ENCODE peak calls at places on chromosomes 1 and 21, in ten cellular contexts. B, V, F, K, S, N, E, P, O and L are unnamed samples.

GRCh38 chr1:21234779-21235178 is 55.5 kb downstream of the ECE1 start:
- DNase-seq in O (no peak), E (no peak), P (no peak), S (no peak), V (no peak), K (no peak), B (no peak), N (no peak), F (no peak), L (no peak)

GRCh38 chr1:9324246-9325096 is 31.8 kb downstream of the SPSB1 start:
- DNase-seq in F (peak; percentile 61), V (no peak), K (no peak), E (no peak), B (no peak), S (peak; percentile 75), P (no peak), O (no peak), N (no peak), L (no peak)

GRCh38 chr1:244154528-244154881 is 103.4 kb downstream of the ZBTB18 start:
- DNase-seq in P (no peak), V (no peak), O (no peak), N (no peak), F (no peak), B (no peak), K (no peak), S (no peak), E (no peak), L (no peak)

GRCh38 chr1:173193639-173194038 is 13.5 kb downstream of the TNFSF4 start:
- DNase-seq in S (no peak), O (no peak), V (no peak), F (no peak), E (no peak), P (no peak), N (no peak), B (peak; percentile 91), K (no peak), L (no peak)

GRCh38 chr21:38538353-38538752 is 40.1 kb upstream of the ERG start:
- DNase-seq in V (no peak), K (no peak), P (no peak), F (no peak), B (no peak), N (no peak), S (no peak), O (no peak), E (no peak), L (no peak)

GRCh38 chr21:42583992-42584641 is 69.3 kb upstream of the PDE9A start:
- DNase-seq in O (no peak), V (no peak), B (no peak), P (no peak), F (no peak), E (no peak), S (no peak), K (no peak), N (no peak), L (no peak)

GRCh38 chr1:99003911-99004269 is 771 bp downstream of the PLPPR5 start:
- DNase-seq in K (no peak), S (peak; percentile 3), E (no peak), N (peak; percentile 3), P (no peak), V (no peak), F (no peak), O (no peak), B (no peak), L (no peak)

GRCh38 chr1:66617362-66617761 is 83.4 kb downstream of the SGIP1 start:
- DNase-seq in N (no peak), B (no peak), P (no peak), F (no peak), K (no peak), S (no peak), V (no peak), E (no peak), O (no peak), L (no peak)

GRCh38 chr21:36125513-36126121 is 9.3 kb upstream of the CBR3 start:
- DNase-seq in B (peak; percentile 52), O (peak; percentile 50), K (peak; percentile 68), F (peak; percentile 43), E (peak; percentile 50), V (no peak), P (no peak), S (no peak), N (peak; percentile 56), L (peak; percentile 80)

GRCh38 chr1:243718022-243718421 is 132.0 kb downstream of the AKT3 start:
- DNase-seq in F (no peak), N (no peak), V (no peak), S (no peak), E (no peak), K (no peak), O (no peak), P (no peak), B (no peak), L (no peak)

GRCh38 chr1:222909586-222909985 is 94.7 kb downstream of the DISP1 start:
- DNase-seq in E (no peak), N (peak; percentile 22), F (no peak), S (no peak), P (no peak), O (no peak), K (no peak), B (peak; percentile 70), V (no peak), L (no peak)

GRCh38 chr1:25675729-25676476 is 59.3 kb downstream of the MAN1C1 start:
- DNase-seq in F (no peak), O (no peak), E (no peak), P (peak; percentile 79), S (no peak), K (peak; percentile 92), N (no peak), B (no peak), V (peak; percentile 27), L (no peak)

GRCh38 chr21:35398366-35398982 is 349.4 kb upstream of the RUNX1 start:
- DNase-seq in E (no peak), B (no peak), S (no peak), N (no peak), O (no peak), F (no peak), V (no peak), P (no peak), K (no peak), L (no peak)

GRCh38 chr1:2530501-2531361 is 668 bp upstream of the HES5 start:
- DNase-seq in O (peak; percentile 81), V (no peak), F (no peak), N (no peak), K (no peak), E (no peak), B (no peak), P (no peak), S (peak; percentile 40), L (peak; percentile 53)

GRCh38 chr1:14142397-14143095 is 442.6 kb downstream of the PRDM2 start:
- DNase-seq in S (no peak), P (no peak), O (peak; percentile 6), E (no peak), B (peak; percentile 50), N (no peak), F (peak; percentile 14), K (no peak), V (no peak), L (peak; percentile 80)